ENCODE peak calls at places on chromosomes 4 and X, in six cellular contexts. N is neuronal stem cell, P is H1, H is IMR-90, L is H9, W is trophoblast cell. J is an unnamed sample.

GRCh38 chr4:154329268-154329858 is 162.2 kb downstream of the DCHS2 start:
- DNase-seq in L (no peak), H (peak), N (no peak), W (peak), P (no peak), J (peak)

GRCh38 chr4:89737888-89738287 is 99.1 kb downstream of the SNCA start:
- DNase-seq in P (no peak), N (no peak), H (no peak), L (no peak), W (no peak), J (no peak)

GRCh38 chr4:182010876-182011275 is 232.3 kb upstream of the TENM3 start:
- DNase-seq in H (peak), L (no peak), P (no peak), N (no peak), W (peak), J (no peak)

GRCh38 chr4:76579596-76580375 is 144.8 kb downstream of the SHROOM3 start:
- DNase-seq in H (no peak), W (peak), P (no peak), L (no peak), N (no peak), J (no peak)

GRCh38 chrX:10370976-10371375 is 214.2 kb downstream of the CLCN4 start:
- DNase-seq in L (no peak), P (no peak), W (no peak), H (no peak), N (no peak), J (no peak)

GRCh38 chrX:9241427-9241826 is 207.5 kb upstream of the FAM9B start:
- DNase-seq in N (no peak), W (peak), H (no peak), L (no peak), P (no peak), J (no peak)

GRCh38 chr4:173411106-173411703 is 12.3 kb upstream of the SCRG1 start:
- DNase-seq in W (no peak), N (no peak), P (no peak), L (no peak), H (no peak), J (no peak)

GRCh38 chr4:175954685-175955084 is 111.0 kb upstream of the WDR17 start:
- DNase-seq in W (peak), L (no peak), P (no peak), H (no peak), N (no peak), J (no peak)

GRCh38 chr4:152896819-152897218 is 39.3 kb upstream of the FHDC1 start:
- DNase-seq in H (peak), P (no peak), W (no peak), L (no peak), N (no peak), J (peak)

GRCh38 chrX:119041175-119041574 is 31.6 kb upstream of the CT47C1 start:
- DNase-seq in N (no peak), L (no peak), P (no peak), W (peak), H (peak), J (peak)

GRCh38 chr4:13541720-13542576 is 2.4 kb downstream of the NKX3-2 start:
- DNase-seq in W (peak), L (peak), N (no peak), H (no peak), P (peak), J (no peak)

GRCh38 chrX:48306175-48306574 is 50.3 kb downstream of the SSX3 start:
- DNase-seq in N (no peak), H (no peak), L (no peak), W (no peak), P (no peak), J (no peak)

GRCh38 chrX:123803331-123803983 is 56.4 kb upstream of the XIAP start:
- DNase-seq in H (peak), W (peak), N (peak), P (no peak), L (no peak), J (peak)

GRCh38 chr4:75432683-75433082 is 81.5 kb downstream of the RCHY1 start:
- DNase-seq in P (no peak), N (no peak), H (peak), L (peak), W (peak), J (peak)

GRCh38 chr4:142656178-142656577 is 189.9 kb downstream of the INPP4B start:
- DNase-seq in P (peak), L (no peak), W (peak), H (no peak), N (peak), J (peak)

GRCh38 chr4:160562661-160563060 is 1459.8 kb downstream of the RAPGEF2 start:
- DNase-seq in W (no peak), N (no peak), H (no peak), P (no peak), L (no peak), J (no peak)

GRCh38 chrX:64202808-64203320 is 2.6 kb downstream of the AMER1 start:
- DNase-seq in P (no peak), N (no peak), H (peak), W (no peak), L (no peak), J (no peak)

GRCh38 chrX:16712825-16713155 is 321 bp upstream of the CTPS2 start:
- DNase-seq in H (no peak), P (no peak), W (no peak), L (no peak), N (no peak), J (no peak)

GRCh38 chr4:43458293-43458692 is 565.8 kb downstream of the GRXCR1 start:
- DNase-seq in L (no peak), P (no peak), N (no peak), W (peak), H (no peak), J (no peak)

GRCh38 chr4:2297606-2298517 is 36.0 kb upstream of the MXD4 start:
- DNase-seq in H (no peak), W (no peak), P (no peak), N (no peak), L (no peak), J (no peak)

GRCh38 chr4:113996599-113997177 is 17.2 kb upstream of the ARSJ start:
- DNase-seq in P (no peak), N (no peak), L (no peak), W (no peak), H (peak), J (no peak)

GRCh38 chrX:45591650-45592049 is 391.0 kb upstream of the DIPK2B start:
- DNase-seq in W (no peak), H (no peak), L (no peak), P (no peak), N (no peak), J (no peak)

GRCh38 chr4:22661443-22661842 is 31.3 kb upstream of the GBA3 start:
- DNase-seq in P (no peak), W (peak), L (no peak), H (peak), N (no peak), J (no peak)

GRCh38 chrX:105821471-105822081 is 763 bp upstream of the NRK start:
- DNase-seq in N (no peak), L (peak), P (peak), W (peak), H (peak), J (peak)

GRCh38 chr4:41257901-41258300 is 1.2 kb downstream of the UCHL1 start:
- DNase-seq in N (no peak), L (no peak), H (no peak), P (no peak), W (no peak), J (peak)

GRCh38 chr4:149781150-149781549 is 34.5 kb downstream of the IQCM start:
- DNase-seq in P (no peak), W (no peak), L (no peak), N (no peak), H (peak), J (peak)

GRCh38 chr4:25859429-25860148 is 3.2 kb downstream of the SEL1L3 start:
- DNase-seq in W (no peak), H (no peak), P (no peak), N (no peak), L (no peak), J (no peak)

GRCh38 chrX:142978130-142978684 is 47.5 kb upstream of the SPANXN4 start:
- DNase-seq in L (no peak), W (no peak), N (no peak), P (no peak), H (no peak), J (no peak)

GRCh38 chr4:70704333-70705145 is 16.2 kb downstream of the UTP3 start:
- DNase-seq in H (peak), N (peak), P (peak), W (peak), L (peak), J (peak)

GRCh38 chr4:57093816-57094481 is 16.2 kb downstream of the IGFBP7 start:
- DNase-seq in N (no peak), W (no peak), L (no peak), P (no peak), H (no peak), J (no peak)

GRCh38 chr4:25970691-25971427 is 56.8 kb downstream of the SMIM20 start:
- DNase-seq in L (no peak), N (no peak), H (no peak), P (no peak), W (peak), J (peak)

GRCh38 chr4:80180743-80181142 is 16.6 kb upstream of the PRDM8 start:
- DNase-seq in N (no peak), L (no peak), W (no peak), H (peak), P (no peak), J (no peak)

DNA sequence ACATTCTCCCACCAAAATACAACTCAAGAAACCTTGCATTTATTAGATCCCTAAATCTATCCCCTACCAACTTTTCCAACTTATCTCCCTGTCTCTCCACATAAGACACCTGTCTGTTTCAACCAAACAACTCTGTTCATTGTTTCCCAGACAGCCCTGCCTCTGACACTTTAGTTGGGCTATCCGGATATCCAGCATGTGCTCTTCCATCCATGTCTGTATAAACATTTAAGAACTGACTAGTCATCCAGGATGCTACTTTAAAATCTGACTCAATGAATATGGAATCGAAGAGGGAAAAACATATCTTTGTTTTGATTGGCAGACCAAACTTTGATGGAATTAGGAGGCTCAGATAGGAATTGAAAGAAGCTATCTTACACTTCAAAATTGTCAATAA is 143.2 kb upstream of the DCAF8L1 start:
- DNase-seq in W (no peak), L (no peak), H (peak), N (no peak), P (no peak), J (no peak)
- H2AFZ ChIP-seq in W (no peak), L (no peak), H (no peak), N (no peak), P (no peak), J (no peak)

GRCh38 chr4:82799006-82799881 is 648 bp upstream of the SCD5 start:
- DNase-seq in L (peak), H (no peak), N (no peak), W (no peak), P (no peak), J (no peak)
- H4K8ac ChIP-seq in L (no peak), H (no peak), N (no peak), W (no peak), P (no peak), J (peak)

DNA sequence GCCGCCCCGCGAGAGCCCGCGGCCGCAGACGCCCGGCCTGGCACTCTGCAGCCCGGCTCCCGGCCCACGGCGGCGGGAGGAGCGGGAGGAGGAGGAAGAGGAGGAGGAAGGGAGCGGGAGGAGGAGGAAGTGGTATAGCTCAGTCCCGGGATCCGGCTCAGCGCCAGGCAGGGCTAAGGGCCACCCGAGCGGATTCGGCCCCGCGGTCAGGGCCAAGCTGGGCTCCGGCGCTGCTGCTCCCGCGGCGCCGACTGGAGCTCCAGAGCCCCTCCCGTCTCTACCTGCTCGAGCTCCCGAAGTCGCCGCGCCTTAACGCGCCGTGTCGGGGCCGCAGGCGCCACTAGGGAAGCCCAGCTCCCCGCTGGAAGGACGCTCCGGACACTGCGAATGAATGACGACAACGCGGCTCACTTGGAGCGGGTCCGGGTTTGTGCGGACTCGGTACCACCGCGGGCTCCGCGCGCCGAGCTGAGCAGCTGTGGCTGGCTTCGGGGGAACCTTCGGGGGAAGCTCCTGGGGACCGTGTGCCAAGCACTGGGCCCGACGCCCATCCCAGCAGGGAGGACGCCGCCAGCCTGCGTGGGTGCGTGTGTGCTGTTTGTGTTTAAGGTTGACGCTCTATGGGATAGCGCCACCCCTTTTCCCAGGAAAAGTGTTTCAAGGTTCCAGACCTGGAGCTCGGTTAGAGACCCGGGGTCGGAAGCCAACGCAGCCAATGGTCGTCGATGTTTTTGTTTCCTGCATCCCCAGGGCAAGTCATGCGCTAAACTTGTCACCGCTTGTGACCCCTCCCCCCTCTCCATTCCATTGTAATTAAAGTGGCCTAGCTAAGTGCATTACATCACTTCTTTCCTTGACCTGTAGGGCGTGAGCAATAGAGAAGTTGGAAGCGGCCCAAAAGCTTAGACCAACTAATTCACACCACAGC is at the start of gene TBC1D9:
- DNase-seq in N (peak), P (peak), H (peak), W (peak), L (peak), J (peak)
- H2AFZ ChIP-seq in N (peak), P (peak), H (peak), W (peak), L (no peak), J (peak)

DNA sequence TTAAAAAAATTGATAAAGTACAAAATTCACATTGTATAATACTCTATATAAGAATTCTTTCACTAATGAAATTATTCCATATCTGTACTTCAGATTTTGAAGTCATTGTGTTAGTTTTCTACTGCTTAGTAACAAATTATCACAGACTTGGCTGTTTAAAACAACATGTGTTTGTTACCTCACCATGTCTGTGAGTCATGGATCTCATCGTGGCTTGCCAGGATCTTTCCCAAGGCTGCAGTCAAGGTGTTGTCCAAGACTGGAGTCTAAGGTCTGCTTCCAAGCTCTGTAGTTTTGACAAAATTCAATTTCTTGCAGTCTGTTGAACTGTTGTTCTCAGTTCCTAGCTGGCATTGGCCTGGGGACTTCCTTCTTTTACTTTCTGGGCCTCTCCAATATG is 1286.9 kb downstream of the ADGRL3 start:
- DNase-seq in W (peak), H (no peak), L (no peak), N (no peak), P (no peak), J (no peak)
- H4K8ac ChIP-seq in W (no peak), H (no peak), L (no peak), N (no peak), P (no peak), J (no peak)

DNA sequence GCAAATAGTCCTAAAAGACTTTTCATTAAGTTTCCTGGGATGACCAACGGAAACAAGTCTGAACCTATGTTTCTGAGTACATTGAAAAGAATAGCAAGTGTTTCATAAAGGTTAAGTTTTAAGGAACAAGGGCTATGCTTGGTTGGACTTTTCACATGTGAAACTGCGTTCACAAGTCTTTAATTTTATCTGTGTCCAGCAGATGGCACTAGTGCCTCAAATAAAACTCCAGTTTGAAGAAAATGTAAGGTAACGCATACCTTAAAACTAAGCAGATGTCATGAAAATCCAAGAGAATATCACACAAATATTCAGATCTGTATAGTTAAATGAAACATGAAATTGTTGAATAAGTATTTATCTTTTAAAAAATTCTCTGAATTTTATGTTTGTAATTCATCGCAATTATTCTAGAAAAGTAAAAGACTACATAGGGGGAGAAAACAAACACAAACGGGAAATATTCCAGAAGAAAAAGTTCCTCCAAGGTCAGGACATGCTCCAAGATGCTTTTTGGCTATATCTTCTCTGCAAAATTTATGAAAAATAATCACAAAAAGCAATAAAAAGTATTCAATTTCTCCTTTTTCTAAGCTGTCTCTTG is 89.6 kb upstream of the MAD2L1 start:
- DNase-seq in W (peak), H (peak), L (no peak), P (no peak), N (peak), J (peak)
- H2AFZ ChIP-seq in W (no peak), H (no peak), L (no peak), P (no peak), N (peak), J (no peak)

GRCh38 chrX:51456246-51456645 is 40.1 kb downstream of the NUDT11 start:
- DNase-seq in H (no peak), W (no peak), L (peak), N (no peak), P (no peak), J (no peak)
- H4K8ac ChIP-seq in H (no peak), W (no peak), L (no peak), N (no peak), P (no peak), J (no peak)

GRCh38 chr4:95638920-95639501 is 90.2 kb upstream of the UNC5C start:
- DNase-seq in P (no peak), W (peak), N (no peak), H (no peak), L (no peak), J (peak)
- H2AFZ ChIP-seq in P (no peak), W (no peak), N (peak), H (no peak), L (no peak), J (no peak)

GRCh38 chr4:111798840-111799239 is 346.4 kb upstream of the FAM241A start:
- DNase-seq in W (no peak), H (no peak), L (no peak), N (no peak), P (no peak), J (no peak)

GRCh38 chr4:111797455-111798163 is 347.6 kb upstream of the FAM241A start:
- DNase-seq in H (no peak), P (no peak), L (no peak), N (no peak), W (no peak), J (no peak)

GRCh38 chr4:111802191-111802590 is 343.1 kb upstream of the FAM241A start:
- DNase-seq in P (no peak), H (no peak), N (no peak), L (no peak), W (peak), J (peak)

GRCh38 chr4:111806331-111806730 is 338.9 kb upstream of the FAM241A start:
- DNase-seq in N (no peak), W (peak), P (peak), L (peak), H (no peak), J (no peak)

DNA sequence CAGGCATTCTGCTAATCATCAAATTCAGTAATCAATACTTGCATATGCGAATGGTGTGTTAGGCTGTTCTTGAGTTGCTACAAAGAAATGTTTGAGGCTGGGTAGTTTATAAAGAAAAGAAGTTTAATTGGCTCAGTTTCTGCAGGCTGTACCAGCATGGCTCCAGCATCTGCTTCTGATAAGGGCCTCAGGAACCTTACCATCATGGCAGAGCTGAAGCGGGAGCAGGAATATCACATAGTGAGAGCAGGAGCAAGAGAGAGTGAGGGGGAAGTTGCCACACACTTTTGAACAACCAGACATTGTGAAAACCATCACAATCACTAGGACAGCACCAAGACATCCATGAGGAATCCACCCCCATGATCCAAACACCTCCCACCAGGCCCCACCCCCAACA is 344.7 kb upstream of the FAM241A start:
- DNase-seq in L (no peak), H (no peak), P (no peak), W (peak), N (no peak), J (no peak)
- H4K8ac ChIP-seq in L (no peak), H (no peak), P (no peak), W (no peak), N (no peak), J (no peak)

DNA sequence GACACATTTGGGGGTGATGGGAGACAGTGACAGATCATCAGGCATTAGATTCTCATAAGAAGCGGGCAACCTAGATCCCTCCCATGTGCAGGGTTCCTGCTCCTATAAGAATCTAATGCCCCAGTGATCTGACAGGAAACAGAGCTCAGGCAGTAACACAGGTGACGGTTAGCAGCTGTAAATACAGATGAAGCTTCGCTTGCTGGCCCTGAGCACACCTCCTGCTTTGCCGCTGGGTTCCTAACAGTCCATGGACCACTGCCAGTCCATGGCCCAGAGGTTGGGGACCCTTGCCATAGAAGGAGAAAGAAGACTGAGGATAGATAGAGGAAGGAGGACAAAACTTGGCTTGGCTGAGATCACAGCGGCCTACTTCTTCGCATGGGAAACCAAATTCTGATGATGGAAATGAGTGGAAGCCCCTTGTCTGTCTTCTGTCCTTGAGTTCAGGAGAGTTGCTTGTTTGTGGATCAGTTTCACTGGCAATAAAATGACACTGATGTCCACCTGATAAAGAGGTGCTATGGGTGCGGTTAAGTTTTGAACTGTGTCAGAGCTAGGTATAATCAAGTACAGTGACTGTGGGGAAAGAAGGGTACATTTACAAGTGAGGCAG is 1.7 kb upstream of the TIFA start:
- DNase-seq in P (no peak), N (no peak), W (no peak), H (no peak), L (no peak), J (no peak)
- H2AFZ ChIP-seq in P (no peak), N (peak), W (no peak), H (no peak), L (no peak), J (no peak)